ENCODE peak calls at places on chromosomes 1 and 21, in six cellular contexts. One of them, this sample, is unnamed.

GRCh38 chr1:15426492-15427279 is 11.6 kb upstream of the CTRC start:
- DNase-seq in sigmoid colon: peak; percentile 84
- DNase-seq in A549: peak; percentile 89
- DNase-seq in choroid plexus epithelial cell: peak; percentile 34
- DNase-seq in heart right ventricle: no peak
- DNase-seq in left ventricle myocardium inferior: no peak
- DNase-seq in this sample: no peak

GRCh38 chr1:236401698-236402097 is 7.6 kb downstream of the EDARADD start:
- DNase-seq in sigmoid colon: no peak
- DNase-seq in A549: no peak
- DNase-seq in choroid plexus epithelial cell: no peak
- DNase-seq in heart right ventricle: no peak
- DNase-seq in left ventricle myocardium inferior: no peak
- DNase-seq in this sample: no peak

GRCh38 chr21:29332461-29333354 is 34.0 kb downstream of the BACH1 start:
- DNase-seq in sigmoid colon: no peak
- DNase-seq in A549: no peak
- DNase-seq in choroid plexus epithelial cell: peak; percentile 78
- DNase-seq in heart right ventricle: no peak
- DNase-seq in left ventricle myocardium inferior: no peak
- DNase-seq in this sample: no peak

GRCh38 chr1:147723691-147724323 is 36.6 kb downstream of the GJA5 start:
- DNase-seq in sigmoid colon: no peak
- DNase-seq in A549: peak; percentile 45
- DNase-seq in choroid plexus epithelial cell: peak; percentile 54
- DNase-seq in heart right ventricle: peak; percentile 47
- DNase-seq in left ventricle myocardium inferior: peak; percentile 34
- DNase-seq in this sample: no peak

GRCh38 chr1:153355445-153356071 is 2.1 kb upstream of the S100A9 start:
- DNase-seq in sigmoid colon: no peak
- DNase-seq in A549: peak; percentile 75
- DNase-seq in choroid plexus epithelial cell: peak; percentile 67
- DNase-seq in heart right ventricle: peak; percentile 22
- DNase-seq in left ventricle myocardium inferior: peak; percentile 61
- DNase-seq in this sample: no peak

GRCh38 chr1:37945743-37946702 is 830 bp downstream of the INPP5B start:
- DNase-seq in sigmoid colon: peak; percentile 89
- DNase-seq in A549: peak; percentile 60
- DNase-seq in choroid plexus epithelial cell: peak; percentile 98
- DNase-seq in heart right ventricle: peak; percentile 67
- DNase-seq in left ventricle myocardium inferior: peak; percentile 50
- DNase-seq in this sample: peak; percentile 89

GRCh38 chr1:180580237-180580636 is 21.5 kb downstream of the OVAAL start:
- DNase-seq in sigmoid colon: no peak
- DNase-seq in A549: no peak
- DNase-seq in choroid plexus epithelial cell: peak; percentile 54
- DNase-seq in heart right ventricle: no peak
- DNase-seq in left ventricle myocardium inferior: no peak
- DNase-seq in this sample: no peak

GRCh38 chr1:155003227-155003765 is 694 bp downstream of the ZBTB7B start:
- DNase-seq in sigmoid colon: no peak
- DNase-seq in A549: peak; percentile 59
- DNase-seq in choroid plexus epithelial cell: peak; percentile 28
- DNase-seq in heart right ventricle: no peak
- DNase-seq in left ventricle myocardium inferior: no peak
- DNase-seq in this sample: no peak

GRCh38 chr1:14820320-14821085 is 222.0 kb downstream of the KAZN start:
- DNase-seq in sigmoid colon: no peak
- DNase-seq in A549: no peak
- DNase-seq in choroid plexus epithelial cell: no peak
- DNase-seq in heart right ventricle: no peak
- DNase-seq in left ventricle myocardium inferior: no peak
- DNase-seq in this sample: no peak

DNA sequence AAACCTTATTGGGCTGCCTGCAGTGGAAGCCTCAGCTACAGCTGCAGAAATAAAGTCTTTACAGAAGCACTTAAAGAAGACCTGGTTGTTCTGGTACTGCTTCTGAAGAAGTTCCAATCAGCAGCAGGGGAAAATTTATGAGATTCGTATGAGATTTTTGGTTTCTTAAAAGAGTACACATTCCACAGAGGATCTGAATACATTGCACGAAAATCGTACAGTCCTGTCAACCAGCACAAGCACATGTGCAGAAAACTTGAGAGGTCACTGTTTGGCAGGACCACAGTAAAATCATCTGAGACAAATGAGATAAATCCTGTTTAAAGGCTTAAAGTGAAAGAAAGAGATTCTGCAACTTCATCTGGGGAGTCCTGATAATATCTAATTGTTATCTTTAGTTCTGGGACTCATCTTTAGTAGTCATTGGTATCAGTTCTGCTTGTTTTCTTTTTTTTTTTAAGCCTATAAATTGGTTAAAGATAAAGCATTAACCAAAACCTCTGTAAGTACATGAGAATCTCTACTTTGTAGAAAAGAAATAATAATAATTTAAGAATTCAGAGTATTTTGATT is 109.8 kb upstream of the ADGRL2 start:
- DNase-seq in sigmoid colon: no peak
- DNase-seq in A549: no peak
- DNase-seq in choroid plexus epithelial cell: peak; percentile 48
- DNase-seq in heart right ventricle: no peak
- DNase-seq in left ventricle myocardium inferior: no peak
- DNase-seq in this sample: no peak
- TF ChIP-seq CTCF in sigmoid colon: no peak
- TF ChIP-seq CTCF in A549: no peak
- TF ChIP-seq CTCF in choroid plexus epithelial cell: no peak
- TF ChIP-seq CTCF in heart right ventricle: no peak
- TF ChIP-seq CTCF in left ventricle myocardium inferior: no peak
- TF ChIP-seq CTCF in this sample: no peak

GRCh38 chr1:45793942-45794604 is 9.3 kb upstream of the MAST2 start:
- DNase-seq in sigmoid colon: no peak
- DNase-seq in A549: no peak
- DNase-seq in choroid plexus epithelial cell: peak; percentile 25
- DNase-seq in heart right ventricle: no peak
- DNase-seq in left ventricle myocardium inferior: no peak
- DNase-seq in this sample: no peak

GRCh38 chr1:45800899-45801298 is 2.5 kb upstream of the MAST2 start:
- DNase-seq in sigmoid colon: no peak
- DNase-seq in A549: no peak
- DNase-seq in choroid plexus epithelial cell: no peak
- DNase-seq in heart right ventricle: no peak
- DNase-seq in left ventricle myocardium inferior: no peak
- DNase-seq in this sample: no peak

GRCh38 chr1:45796381-45796780 is 7.0 kb upstream of the MAST2 start:
- DNase-seq in sigmoid colon: no peak
- DNase-seq in A549: no peak
- DNase-seq in choroid plexus epithelial cell: no peak
- DNase-seq in heart right ventricle: no peak
- DNase-seq in left ventricle myocardium inferior: no peak
- DNase-seq in this sample: no peak

GRCh38 chr1:45792744-45793143 is 10.7 kb upstream of the MAST2 start:
- DNase-seq in sigmoid colon: no peak
- DNase-seq in A549: no peak
- DNase-seq in choroid plexus epithelial cell: no peak
- DNase-seq in heart right ventricle: no peak
- DNase-seq in left ventricle myocardium inferior: no peak
- DNase-seq in this sample: no peak

DNA sequence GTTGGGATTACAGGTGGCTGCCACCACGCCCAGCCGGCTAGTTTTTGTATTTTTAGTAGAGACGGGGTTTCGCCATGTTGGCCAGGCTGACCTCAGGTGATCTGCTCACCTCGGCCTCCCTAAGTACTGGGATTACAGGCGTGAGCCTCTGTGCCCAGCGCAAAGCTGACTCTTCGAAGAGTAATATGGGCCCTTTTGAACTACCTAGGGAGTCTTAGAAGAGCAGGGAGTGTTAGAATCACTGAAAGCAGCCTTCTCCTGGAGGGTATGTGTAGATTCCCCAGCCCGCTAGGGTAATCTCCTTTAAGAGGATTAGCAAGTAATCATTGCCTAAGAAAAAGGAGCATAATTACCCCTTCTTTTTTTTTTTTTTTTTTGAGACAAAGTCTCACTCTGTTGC is 6.5 kb upstream of the MAST2 start:
- DNase-seq in sigmoid colon: no peak
- DNase-seq in A549: no peak
- DNase-seq in choroid plexus epithelial cell: no peak
- DNase-seq in heart right ventricle: no peak
- DNase-seq in left ventricle myocardium inferior: no peak
- DNase-seq in this sample: no peak
- TF ChIP-seq CTCF in sigmoid colon: no peak
- TF ChIP-seq CTCF in A549: no peak
- TF ChIP-seq CTCF in choroid plexus epithelial cell: no peak
- TF ChIP-seq CTCF in heart right ventricle: no peak
- TF ChIP-seq CTCF in left ventricle myocardium inferior: no peak
- TF ChIP-seq CTCF in this sample: no peak

GRCh38 chr1:69016468-69016867 is 519.6 kb upstream of the DEPDC1 start:
- DNase-seq in sigmoid colon: no peak
- DNase-seq in A549: no peak
- DNase-seq in choroid plexus epithelial cell: no peak
- DNase-seq in heart right ventricle: no peak
- DNase-seq in left ventricle myocardium inferior: no peak
- DNase-seq in this sample: no peak
- TF ChIP-seq CTCF in sigmoid colon: no peak
- TF ChIP-seq CTCF in A549: no peak
- TF ChIP-seq CTCF in choroid plexus epithelial cell: no peak
- TF ChIP-seq CTCF in heart right ventricle: no peak
- TF ChIP-seq CTCF in left ventricle myocardium inferior: no peak
- TF ChIP-seq CTCF in this sample: peak; percentile 20

DNA sequence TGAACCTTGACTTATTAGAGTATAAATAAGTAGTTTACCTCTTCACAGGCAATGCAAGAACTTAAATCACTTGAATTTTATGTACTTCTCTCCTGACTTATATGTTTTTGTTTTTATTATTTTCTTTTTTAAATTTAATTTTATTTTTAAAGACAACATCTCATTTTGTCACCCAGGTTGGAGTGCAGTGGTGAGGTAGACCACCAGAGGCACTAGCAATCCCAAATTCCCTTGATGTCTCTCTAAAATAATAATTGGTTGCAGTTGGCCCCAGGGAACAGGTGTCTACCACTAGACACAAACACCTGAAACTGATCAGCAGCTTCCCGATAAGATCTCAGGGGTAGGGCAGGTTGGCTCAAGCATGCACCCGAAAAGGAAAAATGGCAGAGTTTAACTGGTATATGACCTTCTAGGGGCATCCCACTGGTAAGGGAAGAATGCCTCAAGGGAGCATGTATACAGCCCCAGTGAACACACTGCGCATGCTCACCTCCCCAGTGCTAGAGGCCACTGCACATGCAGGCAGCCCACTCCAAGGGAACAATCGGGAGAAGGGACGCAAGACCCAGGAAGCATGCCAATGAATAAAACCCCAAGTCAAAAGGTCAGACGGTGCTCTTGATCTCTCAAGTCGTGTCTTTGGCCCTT is 14.6 kb downstream of the EXOC8 start:
- DNase-seq in sigmoid colon: no peak
- DNase-seq in A549: no peak
- DNase-seq in choroid plexus epithelial cell: no peak
- DNase-seq in heart right ventricle: no peak
- DNase-seq in left ventricle myocardium inferior: no peak
- DNase-seq in this sample: no peak
- TF ChIP-seq CTCF in sigmoid colon: no peak
- TF ChIP-seq CTCF in A549: no peak
- TF ChIP-seq CTCF in choroid plexus epithelial cell: peak; percentile 33
- TF ChIP-seq CTCF in heart right ventricle: no peak
- TF ChIP-seq CTCF in left ventricle myocardium inferior: no peak
- TF ChIP-seq CTCF in this sample: peak; percentile 24

GRCh38 chr1:214276786-214277185 is 4.2 kb upstream of the SMYD2 start:
- DNase-seq in sigmoid colon: no peak
- DNase-seq in A549: no peak
- DNase-seq in choroid plexus epithelial cell: no peak
- DNase-seq in heart right ventricle: no peak
- DNase-seq in left ventricle myocardium inferior: no peak
- DNase-seq in this sample: no peak

GRCh38 chr1:214272964-214273533 is 7.9 kb upstream of the SMYD2 start:
- DNase-seq in sigmoid colon: no peak
- DNase-seq in A549: no peak
- DNase-seq in choroid plexus epithelial cell: no peak
- DNase-seq in heart right ventricle: no peak
- DNase-seq in left ventricle myocardium inferior: no peak
- DNase-seq in this sample: no peak

GRCh38 chr1:214271995-214272731 is 8.8 kb upstream of the SMYD2 start:
- DNase-seq in sigmoid colon: no peak
- DNase-seq in A549: no peak
- DNase-seq in choroid plexus epithelial cell: no peak
- DNase-seq in heart right ventricle: no peak
- DNase-seq in left ventricle myocardium inferior: no peak
- DNase-seq in this sample: no peak

GRCh38 chr1:214270097-214270635 is 10.8 kb upstream of the SMYD2 start:
- DNase-seq in sigmoid colon: no peak
- DNase-seq in A549: no peak
- DNase-seq in choroid plexus epithelial cell: no peak
- DNase-seq in heart right ventricle: no peak
- DNase-seq in left ventricle myocardium inferior: no peak
- DNase-seq in this sample: no peak

DNA sequence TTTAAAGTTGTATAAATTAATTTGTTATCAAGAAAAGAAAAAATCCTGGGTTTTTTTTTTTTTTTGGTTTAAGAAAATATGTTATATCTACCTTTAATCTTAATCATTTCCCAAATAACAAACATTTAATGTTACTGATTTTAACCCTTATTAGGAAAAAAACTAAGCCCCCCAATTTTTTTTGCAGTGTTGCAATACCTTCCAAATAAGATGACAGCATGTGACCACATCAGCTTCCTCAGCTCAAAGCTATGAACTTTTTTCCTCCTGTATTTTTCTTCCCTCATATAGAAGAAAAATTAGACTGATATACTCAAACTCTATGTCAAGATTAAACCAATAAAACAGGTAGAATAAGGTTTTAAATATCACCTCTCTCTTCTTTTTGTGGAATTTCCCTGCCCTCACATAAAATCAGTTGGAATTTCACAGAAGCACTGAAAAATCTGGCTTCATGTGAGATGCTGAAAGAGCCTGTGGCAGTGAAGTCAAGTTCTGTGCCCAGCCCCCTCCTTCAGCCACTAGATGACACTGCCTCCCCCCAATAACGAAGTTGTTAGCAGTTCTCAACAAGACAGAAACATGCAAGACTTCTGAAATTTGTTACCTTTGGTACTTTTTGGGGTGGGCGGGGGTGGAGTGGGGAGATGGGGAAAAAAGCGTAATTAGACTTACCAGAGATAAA is 9.6 kb upstream of the SMYD2 start:
- DNase-seq in sigmoid colon: no peak
- DNase-seq in A549: no peak
- DNase-seq in choroid plexus epithelial cell: no peak
- DNase-seq in heart right ventricle: no peak
- DNase-seq in left ventricle myocardium inferior: no peak
- DNase-seq in this sample: no peak
- TF ChIP-seq CTCF in sigmoid colon: no peak
- TF ChIP-seq CTCF in A549: no peak
- TF ChIP-seq CTCF in choroid plexus epithelial cell: no peak
- TF ChIP-seq CTCF in heart right ventricle: peak; percentile 27
- TF ChIP-seq CTCF in left ventricle myocardium inferior: peak; percentile 25
- TF ChIP-seq CTCF in this sample: peak; percentile 53